ENCODE peak calls at places on chromosomes 1 and 21, in four cellular contexts. Y, J, R and K are unnamed samples.
A peak's percentile ranks its signal among the peaks of the same experiment; 100 is the strongest.

GRCh38 chr1:216045400-216045799 is 377.8 kb downstream of the USH2A start:
- DNase-seq in Y (no peak), R (no peak), J (no peak), K (no peak)

GRCh38 chr1:158930504-158930903 is 848 bp upstream of the PYHIN1 start:
- DNase-seq in Y (no peak), J (no peak), R (no peak), K (no peak)

GRCh38 chr1:116067564-116067887 is 43.7 kb upstream of the MAB21L3 start:
- DNase-seq in J (no peak), Y (no peak), R (no peak), K (no peak)

GRCh38 chr1:3577711-3578432 is 33.4 kb downstream of the MEGF6 start:
- DNase-seq in R (no peak), J (no peak), Y (no peak), K (no peak)

GRCh38 chr1:64955093-64956066 is 11.0 kb downstream of the JAK1 start:
- DNase-seq in Y (no peak), J (no peak), R (no peak), K (peak; percentile 46)

GRCh38 chr1:59827055-59827643 is 12.4 kb downstream of the HOOK1 start:
- DNase-seq in J (no peak), R (no peak), Y (no peak), K (no peak)

GRCh38 chr1:23369335-23370013 is at the start of gene ZNF436:
- DNase-seq in R (no peak), Y (peak; percentile 95), J (no peak), K (peak; percentile 34)

GRCh38 chr1:234598974-234599616 is 10.9 kb downstream of the IRF2BP2 start:
- DNase-seq in Y (no peak), J (no peak), R (no peak), K (no peak)

GRCh38 chr1:1876335-1876935 is 14.5 kb downstream of the GNB1 start:
- DNase-seq in J (no peak), R (no peak), Y (no peak), K (no peak)

GRCh38 chr1:117857434-117857833 is 72.0 kb downstream of the GDAP2 start:
- DNase-seq in J (no peak), R (no peak), Y (peak; percentile 6), K (no peak)

GRCh38 chr1:20184997-20185833 is 681 bp upstream of the UBXN10 start:
- DNase-seq in R (no peak), Y (peak; percentile 93), J (no peak), K (no peak)

GRCh38 chr21:43321111-43321510 is 105.8 kb downstream of the SIK1 start:
- DNase-seq in R (no peak), J (no peak), Y (no peak), K (no peak)

GRCh38 chr1:179951383-179952144 is 3.0 kb upstream of the CEP350 start:
- DNase-seq in Y (no peak), R (no peak), J (no peak), K (no peak)

GRCh38 chr1:56330400-56331026 is 248.8 kb downstream of the PLPP3 start:
- DNase-seq in R (peak; percentile 68), J (no peak), Y (no peak), K (no peak)

GRCh38 chr1:226131639-226132038 is 54.9 kb downstream of the ACBD3 start:
- DNase-seq in Y (peak; percentile 65), J (no peak), R (no peak), K (no peak)

GRCh38 chr21:46295996-46296752 is 10.0 kb downstream of the YBEY start:
- DNase-seq in J (no peak), R (no peak), Y (peak; percentile 79), K (peak; percentile 59)

GRCh38 chr1:22273686-22274681 is 131.1 kb upstream of the WNT4 start:
- DNase-seq in J (no peak), R (no peak), Y (no peak), K (no peak)

GRCh38 chr1:152356736-152357135 is 3.1 kb downstream of the FLG2 start:
- DNase-seq in Y (no peak), R (no peak), J (no peak), K (no peak)

GRCh38 chr1:92956254-92956653 is 5.0 kb downstream of the DIPK1A start:
- DNase-seq in R (no peak), Y (no peak), J (no peak), K (no peak)

GRCh38 chr1:233025156-233025555 is 74.7 kb downstream of the NTPCR start:
- DNase-seq in Y (peak; percentile 46), R (no peak), J (no peak), K (peak; percentile 82)

GRCh38 chr1:160739098-160739511 is at the start of gene SLAMF7:
- DNase-seq in J (no peak), R (peak; percentile 81), Y (peak; percentile 10), K (no peak)

GRCh38 chr1:229842302-229843255 is 216.5 kb downstream of the URB2 start:
- DNase-seq in Y (no peak), J (no peak), R (no peak), K (no peak)

GRCh38 chr1:76862447-76862846 is 4.8 kb upstream of the ST6GALNAC5 start:
- DNase-seq in R (no peak), J (no peak), Y (no peak), K (no peak)

GRCh38 chr1:40036574-40036973 is 4.0 kb upstream of the CAP1 start:
- DNase-seq in J (no peak), Y (peak; percentile 91), R (no peak), K (no peak)

GRCh38 chr21:16258834-16259611 is 529.2 kb downstream of the USP25 start:
- DNase-seq in Y (no peak), J (no peak), R (no peak), K (no peak)

GRCh38 chr1:11961230-11961629 is 19.0 kb upstream of the MFN2 start:
- DNase-seq in J (no peak), R (no peak), Y (no peak), K (no peak)

GRCh38 chr1:119674835-119675289 is 26.8 kb upstream of the ZNF697 start:
- DNase-seq in Y (peak; percentile 81), J (peak; percentile 68), R (no peak), K (peak; percentile 82)

GRCh38 chr1:202703191-202703590 is 7.1 kb downstream of the SYT2 start:
- DNase-seq in R (no peak), Y (no peak), J (no peak), K (no peak)

GRCh38 chr1:184078564-184079107 is 27.1 kb downstream of the TSEN15 start:
- DNase-seq in J (no peak), R (no peak), Y (no peak), K (no peak)
- H2AFZ ChIP-seq in J (no peak overlapping the region), R (no peak overlapping the region), Y (no peak overlapping the region), K (no peak overlapping the region)

DNA sequence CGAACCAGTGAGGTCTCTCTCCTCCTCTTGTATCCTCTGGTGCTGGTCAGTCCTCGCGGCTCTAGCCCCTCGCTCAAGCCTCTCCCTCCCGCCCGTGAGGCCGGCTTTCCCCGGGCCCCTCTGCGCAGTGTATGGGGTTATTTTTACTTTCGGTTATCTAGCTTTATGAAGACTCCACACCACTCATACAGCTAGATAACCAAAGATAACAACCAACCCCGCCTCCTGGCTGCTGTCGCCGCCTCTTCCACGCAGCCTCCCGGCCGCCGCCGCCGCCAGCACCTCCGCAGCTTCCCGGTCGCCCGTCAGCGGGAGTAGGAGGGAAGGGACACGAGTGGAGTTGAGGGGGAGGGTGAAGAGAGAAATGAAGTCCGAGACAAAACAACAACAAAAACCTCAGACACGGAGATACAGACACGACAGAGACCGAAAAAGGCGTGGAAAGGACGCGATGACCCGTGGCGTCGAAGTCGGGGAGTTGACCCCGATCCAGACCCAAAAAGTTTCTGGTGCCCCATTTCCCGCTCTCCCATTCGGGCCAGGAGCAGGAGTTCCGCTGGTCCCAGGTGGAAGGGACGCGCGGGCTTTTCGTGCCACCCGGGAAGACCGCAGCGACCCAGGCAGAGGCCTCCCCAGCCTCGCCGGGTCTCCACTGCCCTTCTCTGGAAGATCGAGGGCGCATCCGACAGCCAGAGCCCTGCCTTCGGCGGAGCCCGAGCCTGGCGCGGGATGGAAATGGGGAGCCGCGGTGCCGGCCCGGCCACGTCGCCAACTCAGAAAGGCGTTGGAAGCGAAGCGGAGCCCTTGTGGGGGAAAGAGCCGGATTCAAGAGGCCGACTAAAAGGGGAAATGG is 51.4 kb downstream of the RHBG start:
- DNase-seq in J (no peak), R (no peak), Y (no peak), K (peak; percentile 70)
- H3K27ac ChIP-seq in J (peak overlapping the region; percentile 76), R (peak overlapping the region; percentile 32), Y (no peak overlapping the region), K (no peak overlapping the region)

DNA sequence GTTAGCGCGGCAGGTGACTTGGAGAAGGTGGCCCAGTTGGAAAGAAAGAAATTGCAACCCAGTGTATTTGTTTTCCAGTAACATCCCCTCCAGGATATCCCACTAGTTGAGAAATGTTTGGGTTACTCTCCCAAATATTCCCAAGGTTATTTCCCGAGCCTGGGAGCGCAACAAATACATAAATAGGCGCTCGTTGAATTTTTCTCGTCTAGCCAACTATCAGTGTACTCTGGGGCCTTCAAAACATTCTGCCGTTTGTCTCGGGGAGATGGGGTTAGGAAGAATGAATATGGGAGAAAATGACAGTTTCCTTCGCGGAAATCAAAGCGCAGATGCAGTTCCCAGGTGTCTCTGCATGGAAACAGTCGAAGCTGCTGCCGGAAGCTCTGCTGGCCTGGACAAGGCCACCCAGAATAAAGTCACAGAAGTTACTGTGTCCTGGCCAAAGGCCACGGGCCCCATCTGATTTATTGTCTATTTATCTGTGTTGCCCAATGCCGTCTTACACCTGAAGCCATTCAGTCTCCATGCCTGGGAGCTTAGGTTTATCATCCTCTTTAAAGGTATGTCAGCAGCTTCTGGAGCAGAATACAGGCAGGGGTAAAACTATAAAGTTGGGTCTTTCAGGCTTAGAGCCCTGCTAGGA is 999 bp downstream of the C1orf115 start:
- DNase-seq in Y (no peak), J (no peak), R (no peak), K (no peak)
- TF ChIP-seq REST in Y (no peak), J (no peak), R (no peak), K (no peak)

GRCh38 chr1:54332781-54333585 is 73.2 kb downstream of the SSBP3 start:
- DNase-seq in Y (no peak), R (no peak), J (no peak), K (no peak)

GRCh38 chr1:54328117-54328636 is 78.0 kb downstream of the SSBP3 start:
- DNase-seq in R (no peak), J (no peak), Y (no peak), K (no peak)

GRCh38 chr1:54329337-54329954 is 76.7 kb downstream of the SSBP3 start:
- DNase-seq in Y (no peak), R (no peak), J (no peak), K (no peak)

GRCh38 chr1:54331843-54332688 is 74.1 kb downstream of the SSBP3 start:
- DNase-seq in R (no peak), J (no peak), Y (no peak), K (no peak)

GRCh38 chr1:54331091-54331772 is 75.0 kb downstream of the SSBP3 start:
- DNase-seq in R (no peak), J (no peak), Y (no peak), K (no peak)
- H2AFZ ChIP-seq in R (no peak overlapping the region), J (no peak overlapping the region), Y (no peak overlapping the region), K (no peak overlapping the region)